ENCODE peak calls at places on chromosomes 16 and 17, in six cellular contexts. I, L, P, J, M and W are unnamed samples.

GRCh38 chr17:73186283-73186682 is 6.6 kb upstream of the COG1 start:
- DNase-seq in L (no peak), P (no peak), I (no peak), M (no peak), J (no peak), W (no peak)

GRCh38 chr16:10027553-10027952 is 154.7 kb downstream of the GRIN2A start:
- DNase-seq in J (no peak), I (no peak), M (no peak), L (no peak), P (no peak), W (no peak)

GRCh38 chr16:51592535-51592934 is 441.5 kb upstream of the SALL1 start:
- DNase-seq in J (no peak), I (no peak), P (no peak), M (no peak), L (no peak), W (no peak)

GRCh38 chr16:74999208-74999682 is 421 bp downstream of the ZNRF1 start:
- DNase-seq in L (peak), J (peak), P (no peak), M (peak), I (peak), W (no peak)

GRCh38 chr17:82080789-82081464 is 15.3 kb upstream of the DUS1L start:
- DNase-seq in P (no peak), L (no peak), J (no peak), M (no peak), I (no peak), W (no peak)

GRCh38 chr16:11114366-11115164 is 141.4 kb downstream of the SOCS1 start:
- DNase-seq in J (no peak), I (peak), P (no peak), M (no peak), L (no peak), W (no peak)

GRCh38 chr17:17515921-17516295 is 19.7 kb upstream of the RASD1 start:
- DNase-seq in M (no peak), I (no peak), L (no peak), P (no peak), J (no peak), W (no peak)

GRCh38 chr16:67389911-67390815 is 3.1 kb downstream of the TPPP3 start:
- DNase-seq in P (no peak), J (no peak), L (peak), M (no peak), I (no peak), W (no peak)

GRCh38 chr17:57861000-57861736 is 11.3 kb upstream of the MRPS23 start:
- DNase-seq in P (peak), I (peak), M (peak), L (no peak), J (peak), W (no peak)

GRCh38 chr16:67571981-67572431 is 9.7 kb downstream of the CTCF start:
- DNase-seq in L (no peak), M (no peak), P (no peak), I (no peak), J (no peak), W (no peak)

GRCh38 chr16:10362077-10362863 is 23.6 kb upstream of the ATF7IP2 start:
- DNase-seq in P (no peak), M (no peak), I (peak), L (no peak), J (no peak), W (no peak)

GRCh38 chr17:68939195-68939594 is 16.0 kb downstream of the ABCA8 start:
- DNase-seq in M (no peak), I (no peak), J (no peak), P (no peak), L (no peak), W (no peak)

GRCh38 chr17:11140028-11140427 is 101.0 kb upstream of the SHISA6 start:
- DNase-seq in P (no peak), M (no peak), J (no peak), L (no peak), I (no peak), W (no peak)

GRCh38 chr17:79788989-79789942 is 7.6 kb downstream of the CBX8 start:
- DNase-seq in L (no peak), I (no peak), J (no peak), P (no peak), M (no peak), W (no peak)

GRCh38 chr16:3490911-3491629 is 4.2 kb downstream of the C16orf90 start:
- DNase-seq in J (no peak), M (peak), I (no peak), L (no peak), P (no peak), W (no peak)

GRCh38 chr17:51166198-51166986 is at the start of gene NME2:
- DNase-seq in M (peak), I (peak), J (peak), L (peak), P (peak), W (peak)

GRCh38 chr16:14531613-14532012 is 98.4 kb downstream of the PARN start:
- DNase-seq in J (no peak), P (no peak), L (no peak), I (no peak), M (no peak), W (no peak)

GRCh38 chr17:42424991-42425610 is 2.0 kb upstream of the CAVIN1 start:
- DNase-seq in J (no peak), L (no peak), M (no peak), P (no peak), I (no peak), W (no peak)

GRCh38 chr16:64412578-64413280 is 709.1 kb downstream of the CDH11 start:
- DNase-seq in L (no peak), I (no peak), P (no peak), J (no peak), M (no peak), W (no peak)

GRCh38 chr16:84833542-84834402 is 14.0 kb downstream of the CRISPLD2 start:
- DNase-seq in P (no peak), M (no peak), L (no peak), J (no peak), I (no peak), W (no peak)

GRCh38 chr17:8014558-8014850 is 12.1 kb downstream of the GUCY2D start:
- DNase-seq in I (no peak), M (no peak), L (no peak), J (no peak), P (no peak), W (no peak)

GRCh38 chr17:68599091-68599872 is 1.9 kb downstream of the FAM20A start:
- DNase-seq in M (no peak), P (no peak), L (no peak), I (no peak), J (no peak), W (no peak)

GRCh38 chr16:48087639-48088038 is 68.2 kb downstream of the ABCC12 start:
- DNase-seq in L (no peak), I (no peak), P (no peak), M (no peak), J (no peak), W (no peak)

GRCh38 chr17:42895185-42895555 is 5.4 kb upstream of the G6PC1 start:
- DNase-seq in M (no peak), L (no peak), I (no peak), J (no peak), P (no peak), W (no peak)

GRCh38 chr16:17784073-17784472 is 313.3 kb upstream of the XYLT1 start:
- DNase-seq in I (peak), P (no peak), L (no peak), M (peak), J (no peak), W (no peak)